ENCODE peak calls at places on chromosomes 3 and 15, in four cellular contexts. E is glutamatergic neuron; J is T-helper 9 cell; O is activated CD8-positive, alpha-beta T cell treated with anti-CD3 and anti-CD28 coated beads, Interleukin-2, amount 10 ng/mL, durations not matched to agents 7 days and 5 days. M is an unnamed sample.
A peak's percentile ranks its signal among the peaks of the same experiment; 100 is the strongest.

GRCh38 chr15:58520464-58520863 is 88.7 kb downstream of the LIPC start:
- DNase-seq in J (no peak), E (no peak), O (no peak), M (peak; percentile 52)

GRCh38 chr15:80640546-80641121 is 54.5 kb upstream of the ABHD17C start:
- DNase-seq in E (no peak), J (no peak), O (no peak), M (no peak)

GRCh38 chr3:60135474-60135873 is 1085.6 kb upstream of the CFAP20DC start:
- DNase-seq in O (no peak), E (no peak), J (no peak), M (no peak)

GRCh38 chr15:66901336-66902100 is 163.9 kb upstream of the SMAD3 start:
- DNase-seq in E (no peak), J (no peak), O (no peak), M (no peak)

GRCh38 chr3:32193101-32193500 is 45.4 kb upstream of the CMTM8 start:
- DNase-seq in J (no peak), O (no peak), E (no peak), M (no peak)

GRCh38 chr15:63908986-63909385 is 75.2 kb upstream of the HERC1 start:
- DNase-seq in O (no peak), J (no peak), E (no peak), M (no peak)

GRCh38 chr3:33749546-33750215 is 31.6 kb upstream of the CLASP2 start:
- DNase-seq in E (no peak), O (no peak), J (no peak), M (peak; percentile 65)

GRCh38 chr15:68619303-68619698 is 40.5 kb downstream of the CORO2B start:
- DNase-seq in E (no peak), J (no peak), O (no peak), M (no peak)

GRCh38 chr15:38071211-38071972 is 137.0 kb downstream of the TMCO5A start:
- DNase-seq in O (no peak), E (no peak), J (no peak), M (no peak)

GRCh38 chr15:51668446-51668845 is 12.9 kb upstream of the SCG3 start:
- DNase-seq in E (no peak), O (no peak), J (no peak), M (no peak)

GRCh38 chr15:62757535-62757934 is 285.0 kb upstream of the TPM1 start:
- DNase-seq in J (no peak), O (no peak), E (no peak), M (no peak)

GRCh38 chr15:82093774-82094211 is 48.0 kb upstream of the MEX3B start:
- DNase-seq in O (no peak), J (no peak), E (no peak), M (no peak)

GRCh38 chr15:57298843-57299550 is 77.3 kb upstream of the CGNL1 start:
- DNase-seq in J (no peak), O (no peak), E (no peak), M (no peak)

GRCh38 chr3:141489184-141489583 is 2.4 kb downstream of the RASA2 start:
- DNase-seq in J (no peak), E (no peak), O (peak; percentile 34), M (no peak)

GRCh38 chr3:8610961-8611360 is 33.6 kb downstream of the SSUH2 start:
- DNase-seq in O (no peak), J (no peak), E (no peak), M (no peak)

GRCh38 chr15:72859757-72860145 is 76.2 kb upstream of the ADPGK start:
- DNase-seq in E (no peak), O (no peak), J (no peak), M (no peak)

GRCh38 chr15:48963524-48964113 is at the start of gene SHC4:
- DNase-seq in O (peak; percentile 41), E (peak; percentile 63), J (no peak), M (no peak)

GRCh38 chr3:60650171-60650570 is 601.1 kb downstream of the FHIT start:
- DNase-seq in E (no peak), O (no peak), J (no peak), M (no peak)

M was measured in GF-D8.